ENCODE peak calls at places on chromosomes 3 and 15, in six cellular contexts. Z is A549, V is GM12878, F is HepG2, R is endothelial cell of umbilical vein, W is K562. N is an unnamed sample.
A peak's percentile ranks its signal among the peaks of the same experiment; 100 is the strongest.

GRCh38 chr3:143865302-143865701 is 17.0 kb upstream of the SLC9A9 start:
- DNase-seq in Z (no peak), V (no peak), F (no peak), R (no peak), W (no peak), N (no peak)

GRCh38 chr15:70487380-70487725 is 276.0 kb downstream of the UACA start:
- DNase-seq in Z (no peak), V (no peak), F (no peak), R (no peak), W (no peak), N (no peak)

GRCh38 chr15:68031406-68031805 is 22.7 kb upstream of the PIAS1 start:
- DNase-seq in Z (no peak), V (no peak), F (no peak), R (no peak), W (no peak), N (no peak)

GRCh38 chr15:73752817-73753214 is 335 bp downstream of the INSYN1 start:
- DNase-seq in Z (peak; percentile 15), V (no peak), F (no peak), R (no peak), W (peak; percentile 22), N (no peak)

GRCh38 chr3:195003893-195004289 is 267.1 kb downstream of the XXYLT1 start:
- DNase-seq in Z (no peak), V (no peak), F (no peak), R (no peak), W (no peak), N (no peak)

GRCh38 chr3:186931487-186932280 is 1.4 kb downstream of the ST6GAL1 start:
- DNase-seq in Z (no peak), V (no peak), F (peak; percentile 78), R (peak; percentile 56), W (peak; percentile 46), N (peak; percentile 36)

GRCh38 chr3:13348100-13348499 is 72.0 kb downstream of the NUP210 start:
- DNase-seq in Z (no peak), V (no peak), F (no peak), R (no peak), W (no peak), N (no peak)

GRCh38 chr3:129184396-129184656 is 630 bp upstream of the CNBP start:
- DNase-seq in Z (peak; percentile 46), V (no peak), F (peak; percentile 47), R (no peak), W (no peak), N (peak; percentile 59)

GRCh38 chr3:33490641-33491241 is 50.5 kb upstream of the UBP1 start:
- DNase-seq in Z (no peak), V (no peak), F (no peak), R (peak; percentile 3), W (no peak), N (no peak)

GRCh38 chr3:59093521-59093920 is 43.7 kb upstream of the CFAP20DC start:
- DNase-seq in Z (no peak), V (no peak), F (no peak), R (no peak), W (no peak), N (no peak)

GRCh38 chr15:57401546-57401945 is 25.2 kb downstream of the CGNL1 start:
- DNase-seq in Z (no peak), V (no peak), F (no peak), R (no peak), W (no peak), N (no peak)

GRCh38 chr3:131328739-131329138 is 52.8 kb upstream of the NUDT16 start:
- DNase-seq in Z (no peak), V (no peak), F (no peak), R (no peak), W (no peak), N (no peak)

GRCh38 chr3:116288480-116288879 is 156.8 kb downstream of the LSAMP start:
- DNase-seq in Z (no peak), V (peak; percentile 34), F (no peak), R (no peak), W (no peak), N (no peak)

GRCh38 chr3:155912574-155913190 is 42.2 kb downstream of the GMPS start:
- DNase-seq in Z (no peak), V (no peak), F (no peak), R (no peak), W (no peak), N (no peak)

GRCh38 chr3:153574445-153574844 is 412.4 kb downstream of the RAP2B start:
- DNase-seq in Z (no peak), V (no peak), F (no peak), R (no peak), W (no peak), N (no peak)

GRCh38 chr15:62770752-62771151 is 271.8 kb upstream of the TPM1 start:
- DNase-seq in Z (no peak), V (no peak), F (no peak), R (no peak), W (no peak), N (no peak)

GRCh38 chr3:14876942-14877341 is 58.2 kb downstream of the FGD5 start:
- DNase-seq in Z (peak; percentile 35), V (no peak), F (no peak), R (peak; percentile 83), W (no peak), N (no peak)

GRCh38 chr3:28791713-28792255 is 443.2 kb upstream of the AZI2 start:
- DNase-seq in Z (no peak), V (no peak), F (no peak), R (no peak), W (no peak), N (no peak)

GRCh38 chr3:193837347-193837827 is 244.4 kb downstream of the OPA1 start:
- DNase-seq in Z (no peak), V (no peak), F (no peak), R (no peak), W (no peak), N (no peak)

GRCh38 chr15:64921711-64922110 is 10.0 kb downstream of the ANKDD1A start:
- DNase-seq in Z (no peak), V (no peak), F (no peak), R (no peak), W (no peak), N (no peak)

GRCh38 chr15:62165029-62165792 is at the start of gene C2CD4B:
- DNase-seq in Z (peak; percentile 17), V (no peak), F (no peak), R (peak; percentile 89), W (no peak), N (peak; percentile 5)

GRCh38 chr15:89164712-89165211 is 56.6 kb downstream of the RLBP1 start:
- DNase-seq in Z (no peak), V (no peak), F (peak; percentile 47), R (no peak), W (no peak), N (no peak)

DNA sequence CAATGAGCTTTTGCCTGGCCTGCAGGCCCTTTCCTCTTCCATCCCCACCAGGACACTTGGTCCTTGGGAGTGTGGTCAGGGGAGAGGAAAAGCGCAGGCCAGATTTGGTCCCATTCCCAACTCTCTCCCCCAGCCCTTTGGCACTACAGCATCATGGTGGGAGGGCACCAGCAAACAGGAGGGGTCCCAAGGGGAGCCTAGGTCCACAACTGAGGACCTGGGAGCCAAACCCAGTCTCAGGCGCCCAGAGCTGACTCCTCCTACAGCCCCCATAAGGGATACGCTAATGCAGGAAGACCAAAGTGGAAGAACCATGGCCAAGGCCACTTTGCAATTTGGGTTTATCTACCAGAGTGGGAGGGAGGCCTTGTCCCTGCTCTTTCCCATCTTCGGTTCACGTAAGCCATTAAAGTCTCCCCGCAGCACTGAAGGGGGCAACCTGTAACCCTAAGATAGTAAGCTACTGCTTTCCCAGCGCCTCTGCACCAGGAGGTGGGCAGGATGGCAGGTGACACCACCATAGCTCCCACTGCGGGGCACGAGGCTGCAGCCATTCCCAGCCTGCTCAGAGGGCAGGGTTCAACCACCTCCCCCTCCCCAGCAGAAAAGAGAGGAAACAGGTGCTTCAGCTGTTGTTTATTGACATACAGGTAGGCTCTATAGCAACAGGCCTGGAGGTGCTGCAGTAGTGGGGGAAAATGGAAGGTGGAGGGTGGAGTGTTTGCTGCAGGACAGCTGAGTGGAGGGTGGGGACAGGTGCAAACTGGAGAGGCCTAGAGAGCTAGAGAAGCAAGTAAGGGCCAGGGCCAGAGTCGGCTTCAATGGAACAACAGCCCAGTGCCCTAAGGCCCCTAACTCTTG is 1.1 kb upstream of the GRAMD2A start:
- DNase-seq in Z (no peak), V (no peak), F (no peak), R (no peak), W (no peak), N (no peak)
- TF ChIP-seq POLR2A in Z (no peak), V (peak; percentile 71), F (peak; percentile 42), R (no peak), W (peak; percentile 71), N (no peak)

DNA sequence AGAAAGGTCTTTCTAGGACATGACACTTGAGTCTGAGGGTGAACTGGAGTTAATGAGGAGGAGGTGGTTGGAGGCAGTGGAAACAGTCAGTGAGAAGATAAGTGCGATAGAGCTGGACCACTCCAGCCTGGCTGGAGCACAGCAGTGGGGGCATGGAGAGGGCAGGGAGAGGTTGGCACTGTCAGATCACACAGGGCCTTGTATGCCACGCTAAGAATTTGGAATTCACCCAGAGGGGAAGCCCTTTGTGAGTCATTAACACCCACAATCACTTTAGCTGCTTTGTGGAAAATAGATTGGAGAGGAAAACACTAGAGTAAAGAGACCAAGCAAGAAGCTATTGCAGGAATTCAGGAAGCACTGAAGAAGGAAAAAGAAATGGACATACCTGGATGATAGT is 83.3 kb downstream of the ZNF621 start:
- DNase-seq in Z (no peak), V (no peak), F (no peak), R (no peak), W (no peak), N (no peak)
- TF ChIP-seq MYC in Z (no peak), V (no peak), F (no peak), R (no peak), W (no peak), N (no peak)

DNA sequence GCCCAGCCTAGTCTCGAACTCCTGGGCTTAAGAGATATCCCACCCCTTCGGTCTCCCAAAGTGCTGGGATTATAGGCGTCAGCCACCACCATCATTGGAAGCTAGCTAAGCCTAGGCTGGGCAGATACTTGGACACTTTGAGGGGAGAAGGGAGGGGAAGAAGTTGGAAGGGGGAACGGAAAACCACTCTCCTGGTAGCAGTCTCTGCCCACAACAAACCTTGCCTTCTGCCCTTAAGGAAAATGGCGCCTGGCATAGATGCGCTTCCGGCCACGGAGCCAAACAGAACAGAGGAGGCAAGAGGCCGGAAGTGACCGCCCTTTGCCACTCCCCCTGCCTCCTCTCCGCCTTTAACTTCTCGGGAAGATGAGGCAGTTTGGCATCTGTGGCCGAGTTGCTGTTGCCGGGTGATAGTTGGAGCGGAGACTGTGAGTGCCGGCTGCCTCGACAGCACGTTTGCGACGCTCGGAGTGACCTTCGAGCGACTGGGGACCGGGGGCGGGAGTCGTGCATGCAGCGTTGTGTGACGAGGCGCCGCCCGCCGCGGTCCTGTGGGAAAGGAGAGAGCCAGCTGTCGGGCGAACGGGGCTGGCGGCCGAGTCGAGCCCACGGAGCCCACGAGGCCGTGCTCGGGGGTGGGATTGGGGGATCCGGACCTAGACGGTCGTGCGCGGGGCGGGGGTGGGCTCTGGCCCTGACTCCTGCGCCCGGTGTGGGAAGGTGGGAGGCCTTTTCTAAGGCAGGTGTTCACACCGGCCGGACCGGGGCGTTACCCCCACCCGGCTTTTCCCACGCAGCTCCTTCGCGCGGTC is at the start of gene MFN1:
- DNase-seq in Z (peak; percentile 76), V (peak; percentile 87), F (peak; percentile 93), R (peak; percentile 97), W (peak; percentile 82), N (peak; percentile 94)
- TF ChIP-seq POLR2A in Z (peak; percentile 69), V (peak; percentile 98), F (peak; percentile 87), R (peak; percentile 92), W (peak; percentile 87), N (peak; percentile 44)

DNA sequence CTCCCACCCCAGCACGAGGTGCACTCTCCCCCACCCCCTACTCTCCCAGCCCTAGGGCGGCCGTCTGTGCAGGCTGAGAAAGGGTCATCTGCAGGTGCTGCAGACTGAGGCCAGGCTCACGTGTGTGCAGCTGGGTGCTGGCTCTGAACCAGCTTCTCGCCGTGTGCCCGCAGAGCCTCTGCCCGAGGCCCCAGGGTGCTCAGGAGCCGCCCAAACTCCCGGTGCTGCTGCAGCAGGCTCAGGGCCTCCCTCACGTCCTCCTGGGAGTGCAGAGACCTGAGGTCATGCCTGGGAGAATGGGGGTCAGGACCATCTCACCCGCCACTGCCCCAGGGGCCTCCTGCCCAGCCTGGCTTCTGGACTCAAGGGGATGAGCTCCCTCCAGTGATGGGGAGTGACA is 17.2 kb downstream of the SPTBN5 start:
- DNase-seq in Z (no peak), V (no peak), F (no peak), R (no peak), W (no peak), N (no peak)
- TF ChIP-seq MYC in Z (no peak), V (no peak), F (no peak), R (no peak), W (no peak), N (no peak)

N was measured in NB4.